ENCODE peak calls at places on chromosomes 6 and 20, in six cellular contexts. V, Z, Q, J, C and U are unnamed samples.
A peak's percentile ranks its signal among the peaks of the same experiment; 100 is the strongest.

GRCh38 chr6:130681028-130681427 is 146.2 kb upstream of the SMLR1 start:
- DNase-seq in C (no peak), V (peak; percentile 74), Z (no peak), J (no peak), Q (no peak), U (no peak)

GRCh38 chr6:20791932-20792331 is 257.7 kb downstream of the CDKAL1 start:
- DNase-seq in C (no peak), Q (no peak), Z (no peak), J (no peak), V (no peak), U (no peak)

GRCh38 chr6:169689247-169689646 is 12.6 kb downstream of the WDR27 start:
- DNase-seq in J (no peak), C (no peak), V (peak; percentile 95), Q (no peak), Z (no peak), U (no peak)

GRCh38 chr6:69233195-69233524 is 563.6 kb downstream of the LMBRD1 start:
- DNase-seq in C (no peak), Z (no peak), J (no peak), V (no peak), Q (no peak), U (no peak)

GRCh38 chr20:24579016-24579415 is 109.6 kb downstream of the SYNDIG1 start:
- DNase-seq in C (no peak), Q (no peak), J (no peak), V (no peak), Z (no peak), U (no peak)

GRCh38 chr20:17500271-17500670 is 30.9 kb downstream of the BFSP1 start:
- DNase-seq in V (no peak), Q (no peak), J (no peak), C (no peak), Z (no peak), U (no peak)

GRCh38 chr6:47106721-47107197 is 64.6 kb upstream of the ADGRF1 start:
- DNase-seq in V (peak; percentile 38), Q (no peak), C (no peak), Z (no peak), J (no peak), U (no peak)

GRCh38 chr6:142846459-142846831 is 98.5 kb downstream of the HIVEP2 start:
- DNase-seq in Z (no peak), Q (no peak), C (no peak), V (peak; percentile 70), J (no peak), U (no peak)

GRCh38 chr6:710601-711571 is 17.9 kb upstream of the EXOC2 start:
- DNase-seq in J (peak; percentile 34), Q (peak; percentile 66), Z (no peak), C (peak; percentile 62), V (peak; percentile 64), U (peak; percentile 53)

GRCh38 chr6:47822856-47823554 is 41.2 kb downstream of the OPN5 start:
- DNase-seq in C (no peak), V (peak; percentile 2), Q (no peak), J (no peak), Z (no peak), U (no peak)

GRCh38 chr20:15836634-15837033 is 736.6 kb downstream of the KIF16B start:
- DNase-seq in J (no peak), C (no peak), Q (no peak), V (peak; percentile 37), Z (no peak), U (no peak)

GRCh38 chr20:17969276-17969883 is 562 bp downstream of the MGME1 start:
- DNase-seq in C (peak; percentile 39), Z (no peak), Q (no peak), V (no peak), J (peak; percentile 46), U (no peak)

GRCh38 chr6:166075925-166076324 is 91.7 kb downstream of the TBXT start:
- DNase-seq in V (no peak), J (no peak), Q (no peak), C (no peak), Z (no peak), U (no peak)

GRCh38 chr6:106318061-106318460 is 7.5 kb downstream of the ATG5 start:
- DNase-seq in Q (no peak), J (no peak), V (no peak), C (no peak), Z (no peak), U (no peak)

DNA sequence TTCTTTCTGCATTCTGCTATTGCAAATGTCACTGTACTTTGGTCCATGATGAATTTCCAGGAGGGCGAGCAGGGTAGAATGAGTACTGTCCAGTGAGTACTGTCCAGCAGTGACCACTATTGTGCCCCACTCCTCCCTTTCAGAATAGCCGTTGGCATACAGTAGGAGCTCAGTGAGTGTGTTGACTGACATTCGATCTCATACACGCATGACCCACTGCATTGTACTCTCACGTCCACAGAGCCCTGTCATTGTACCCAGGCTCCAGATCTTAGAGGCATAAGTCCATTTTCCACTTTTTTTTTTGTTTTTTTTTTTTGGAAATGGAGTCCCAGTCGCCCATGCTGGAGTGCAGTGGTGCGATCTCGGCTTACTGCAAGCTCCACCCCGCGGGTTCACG is 8.2 kb downstream of the DYNLRB1 start:
- DNase-seq in Q (no peak), Z (no peak), J (no peak), V (no peak), C (no peak), U (no peak)
- H3K27ac ChIP-seq in Q (no peak overlapping the region), Z (peak overlapping the region; percentile 87), J (no peak overlapping the region), V (peak overlapping the region; percentile 32), C (peak overlapping the region; percentile 86), U (peak overlapping the region; percentile 76)

GRCh38 chr6:159978291-159979135 is 9.6 kb downstream of the IGF2R start:
- DNase-seq in Q (peak; percentile 78), C (no peak), V (peak; percentile 42), J (peak; percentile 48), Z (no peak), U (no peak)

GRCh38 chr6:159974932-159975331 is 6.0 kb downstream of the IGF2R start:
- DNase-seq in Q (no peak), C (no peak), J (no peak), Z (no peak), V (no peak), U (no peak)

GRCh38 chr6:159979136-159979874 is 10.4 kb downstream of the IGF2R start:
- DNase-seq in J (peak; percentile 38), C (no peak), Z (no peak), V (peak; percentile 80), Q (peak; percentile 75), U (no peak)

GRCh38 chr6:159976844-159977241 is 8.0 kb downstream of the IGF2R start:
- DNase-seq in C (no peak), J (no peak), Q (no peak), V (no peak), Z (no peak), U (no peak)

GRCh38 chr6:159977242-159978214 is 8.6 kb downstream of the IGF2R start:
- DNase-seq in Q (no peak), Z (no peak), J (no peak), V (peak; percentile 76), C (no peak), U (peak; percentile 85)
- H3K4me3 ChIP-seq in Q (peak overlapping the region; percentile 54), Z (no peak overlapping the region), J (no peak overlapping the region), V (no peak overlapping the region), C (no peak overlapping the region), U (no peak overlapping the region)

DNA sequence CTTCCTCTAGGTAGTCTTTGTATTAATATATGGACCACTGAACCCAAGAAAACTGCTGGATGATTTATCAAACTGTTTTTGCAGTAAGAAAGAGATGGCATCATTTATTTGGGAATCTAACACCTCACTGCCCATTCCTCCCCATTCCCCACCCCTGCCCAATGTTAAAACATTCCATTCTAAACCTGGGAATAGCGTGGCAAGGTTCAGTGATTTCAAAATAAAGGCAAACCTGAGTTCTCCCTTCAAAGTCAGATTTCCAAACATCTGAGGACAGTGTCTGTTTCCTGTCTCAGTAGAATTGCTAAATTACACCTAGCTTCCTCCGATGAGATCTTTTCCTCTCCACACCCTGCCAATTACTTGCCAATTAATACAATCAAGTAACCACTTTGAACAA is 127.4 kb upstream of the ARMC2 start:
- DNase-seq in Q (no peak), Z (no peak), C (no peak), V (no peak), J (no peak), U (no peak)
- H3K27ac ChIP-seq in Q (no peak overlapping the region), Z (no peak overlapping the region), C (no peak overlapping the region), V (no peak overlapping the region), J (no peak overlapping the region), U (no peak overlapping the region)

DNA sequence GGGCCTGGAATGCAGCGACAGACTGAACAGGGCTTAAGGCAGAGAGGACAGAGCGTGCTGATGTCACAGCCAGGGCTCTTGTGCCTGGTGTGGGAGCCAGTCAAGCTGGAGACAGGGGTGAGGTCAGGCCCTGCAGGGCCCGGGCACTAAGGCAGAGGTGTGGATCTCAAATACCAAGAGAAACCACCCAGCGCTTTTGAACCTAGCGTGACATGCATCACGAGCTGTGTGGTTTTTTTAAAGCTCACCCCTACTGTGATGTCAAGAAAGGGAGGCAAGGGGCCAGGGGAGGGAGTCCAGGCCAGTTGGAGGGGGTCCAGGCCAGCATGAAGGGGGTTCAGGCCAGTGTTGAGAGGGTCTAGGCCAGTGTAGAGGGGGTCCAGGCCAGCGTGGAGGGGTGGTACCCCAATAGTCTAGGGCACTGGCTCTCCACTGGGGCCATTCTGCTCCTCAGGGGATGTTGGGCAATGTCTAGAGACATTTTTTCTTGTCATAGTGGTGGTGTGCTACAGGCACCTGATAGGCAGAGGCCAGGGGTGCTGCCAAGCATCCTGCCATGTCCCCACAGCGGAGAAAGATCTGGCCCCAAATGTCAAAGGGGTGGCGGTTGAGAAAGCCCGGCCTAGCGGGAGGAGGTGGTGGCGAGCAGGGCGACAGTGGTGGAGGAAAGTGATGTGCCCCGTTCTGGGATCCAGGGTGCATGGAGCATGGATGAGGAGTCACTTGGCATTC is 42.6 kb downstream of the RBM38 start:
- DNase-seq in J (no peak), Q (no peak), C (no peak), V (no peak), Z (no peak), U (no peak)
- H3K4me3 ChIP-seq in J (peak overlapping the region; percentile 71), Q (no peak overlapping the region), C (no peak overlapping the region), V (no peak overlapping the region), Z (no peak overlapping the region), U (no peak overlapping the region)

DNA sequence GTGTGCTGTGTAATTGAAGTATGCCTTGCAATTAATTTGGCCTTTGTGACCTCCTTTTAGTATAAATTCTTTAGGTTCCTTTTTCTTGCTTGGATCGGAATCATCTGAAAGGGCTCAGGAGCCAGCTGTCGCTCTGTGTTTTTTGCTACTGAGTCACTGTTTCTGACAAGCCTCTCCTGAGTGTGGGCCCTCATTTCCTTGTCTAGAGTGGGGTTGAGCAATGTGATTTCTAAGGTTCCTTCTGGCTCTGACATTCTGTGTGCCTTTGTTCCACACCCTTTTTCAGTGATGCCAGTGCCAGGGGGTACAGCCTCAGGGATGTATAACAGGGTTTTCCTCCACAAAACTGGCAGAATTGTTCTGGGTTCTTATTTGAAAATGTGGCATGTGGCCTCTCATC is 26.5 kb downstream of the DAAM2 start:
- DNase-seq in J (no peak), Z (no peak), C (no peak), Q (no peak), V (peak; percentile 32), U (no peak)
- H3K27ac ChIP-seq in J (no peak overlapping the region), Z (peak overlapping the region; percentile 81), C (no peak overlapping the region), Q (no peak overlapping the region), V (peak overlapping the region; percentile 2), U (peak overlapping the region; percentile 5)

GRCh38 chr20:1657556-1658334 is at the start of gene SIRPG:
- DNase-seq in C (no peak), Z (no peak), Q (no peak), V (no peak), J (no peak), U (no peak)
- H3K4me3 ChIP-seq in C (no peak within 1 kb of the TSS), Z (no peak within 1 kb of the TSS), Q (no peak within 1 kb of the TSS), V (no peak within 1 kb of the TSS), J (peak within 1 kb of the TSS; percentile 68), U (no peak within 1 kb of the TSS)